ENCODE peak calls at places on chromosomes 2 and 18, in seven cellular contexts. One of them, this sample, is unnamed.
A peak's percentile ranks its signal among the peaks of the same experiment; 100 is the strongest.

GRCh38 chr2:44126106-44126797 is 42.4 kb upstream of the PPM1B start:
- DNase-seq in breast epithelium: no peak
- DNase-seq in AG04450: no peak
- DNase-seq in tibial artery: no peak
- DNase-seq in HFF-Myc: no peak
- DNase-seq in glutamatergic neuron: no peak
- DNase-seq in astrocyte: no peak
- DNase-seq in this sample: no peak

GRCh38 chr2:238305092-238305862 is 15.0 kb upstream of the TRAF3IP1 start:
- DNase-seq in AG04450: no peak
- DNase-seq in glutamatergic neuron: no peak
- DNase-seq in astrocyte: no peak
- DNase-seq in HFF-Myc: no peak
- DNase-seq in breast epithelium: no peak
- DNase-seq in tibial artery: no peak
- DNase-seq in this sample: no peak

GRCh38 chr18:65955747-65956146 is 204.9 kb downstream of the CDH7 start:
- DNase-seq in glutamatergic neuron: no peak
- DNase-seq in astrocyte: no peak
- DNase-seq in AG04450: no peak
- DNase-seq in HFF-Myc: no peak
- DNase-seq in breast epithelium: no peak
- DNase-seq in tibial artery: no peak
- DNase-seq in this sample: no peak

GRCh38 chr2:44242929-44243328 is 32.4 kb upstream of the SLC3A1 start:
- DNase-seq in HFF-Myc: no peak
- DNase-seq in breast epithelium: no peak
- DNase-seq in glutamatergic neuron: no peak
- DNase-seq in tibial artery: no peak
- DNase-seq in astrocyte: no peak
- DNase-seq in AG04450: no peak
- DNase-seq in this sample: no peak

GRCh38 chr2:70247364-70248144 is 874 bp downstream of the TIA1 start:
- DNase-seq in AG04450: no peak
- DNase-seq in glutamatergic neuron: no peak
- DNase-seq in tibial artery: no peak
- DNase-seq in astrocyte: peak; percentile 16
- DNase-seq in HFF-Myc: no peak
- DNase-seq in breast epithelium: no peak
- DNase-seq in this sample: no peak

GRCh38 chr2:217478831-217479435 is 523.9 kb downstream of the TNS1 start:
- DNase-seq in astrocyte: no peak
- DNase-seq in AG04450: no peak
- DNase-seq in tibial artery: no peak
- DNase-seq in breast epithelium: no peak
- DNase-seq in glutamatergic neuron: peak; percentile 18
- DNase-seq in HFF-Myc: no peak
- DNase-seq in this sample: no peak

GRCh38 chr2:205990104-205990503 is 95.9 kb downstream of the INO80D start:
- DNase-seq in breast epithelium: no peak
- DNase-seq in HFF-Myc: no peak
- DNase-seq in glutamatergic neuron: no peak
- DNase-seq in astrocyte: no peak
- DNase-seq in AG04450: no peak
- DNase-seq in tibial artery: no peak
- DNase-seq in this sample: no peak

GRCh38 chr2:47079515-47080412 is 75.3 kb downstream of the STPG4 start:
- DNase-seq in glutamatergic neuron: no peak
- DNase-seq in astrocyte: no peak
- DNase-seq in breast epithelium: no peak
- DNase-seq in HFF-Myc: no peak
- DNase-seq in AG04450: no peak
- DNase-seq in tibial artery: no peak
- DNase-seq in this sample: no peak

GRCh38 chr18:67217551-67218166 is 298.9 kb downstream of the DSEL start:
- DNase-seq in breast epithelium: no peak
- DNase-seq in glutamatergic neuron: peak; percentile 40
- DNase-seq in HFF-Myc: peak; percentile 29
- DNase-seq in tibial artery: peak; percentile 46
- DNase-seq in astrocyte: peak; percentile 47
- DNase-seq in AG04450: peak; percentile 61
- DNase-seq in this sample: peak; percentile 10

GRCh38 chr2:74051504-74051903 is 66.8 kb downstream of the TET3 start:
- DNase-seq in breast epithelium: no peak
- DNase-seq in HFF-Myc: no peak
- DNase-seq in glutamatergic neuron: no peak
- DNase-seq in AG04450: no peak
- DNase-seq in tibial artery: no peak
- DNase-seq in astrocyte: no peak
- DNase-seq in this sample: no peak

GRCh38 chr2:25421746-25422431 is 80.2 kb upstream of the DNMT3A start:
- DNase-seq in glutamatergic neuron: no peak
- DNase-seq in tibial artery: no peak
- DNase-seq in AG04450: no peak
- DNase-seq in astrocyte: no peak
- DNase-seq in HFF-Myc: no peak
- DNase-seq in breast epithelium: no peak
- DNase-seq in this sample: no peak

GRCh38 chr2:218859556-218859993 is at the start of gene WNT6:
- DNase-seq in tibial artery: no peak
- DNase-seq in astrocyte: no peak
- DNase-seq in glutamatergic neuron: peak; percentile 56
- DNase-seq in HFF-Myc: no peak
- DNase-seq in breast epithelium: no peak
- DNase-seq in AG04450: no peak
- DNase-seq in this sample: no peak

GRCh38 chr2:64203131-64204005 is 59.1 kb upstream of the PELI1 start:
- DNase-seq in astrocyte: peak; percentile 65
- DNase-seq in AG04450: no peak
- DNase-seq in HFF-Myc: no peak
- DNase-seq in breast epithelium: no peak
- DNase-seq in tibial artery: no peak
- DNase-seq in glutamatergic neuron: no peak
- DNase-seq in this sample: no peak

GRCh38 chr2:230706053-230706498 is 6.6 kb upstream of the CAB39 start:
- DNase-seq in tibial artery: no peak
- DNase-seq in glutamatergic neuron: no peak
- DNase-seq in HFF-Myc: no peak
- DNase-seq in AG04450: no peak
- DNase-seq in breast epithelium: no peak
- DNase-seq in astrocyte: no peak
- DNase-seq in this sample: no peak

GRCh38 chr2:53104263-53104662 is 663.3 kb upstream of the CHAC2 start:
- DNase-seq in tibial artery: no peak
- DNase-seq in astrocyte: peak; percentile 87
- DNase-seq in glutamatergic neuron: no peak
- DNase-seq in breast epithelium: no peak
- DNase-seq in HFF-Myc: no peak
- DNase-seq in AG04450: peak; percentile 30
- DNase-seq in this sample: no peak

GRCh38 chr2:25123682-25124081 is 44.7 kb downstream of the POMC start:
- DNase-seq in tibial artery: no peak
- DNase-seq in HFF-Myc: no peak
- DNase-seq in AG04450: no peak
- DNase-seq in breast epithelium: no peak
- DNase-seq in glutamatergic neuron: no peak
- DNase-seq in astrocyte: no peak
- DNase-seq in this sample: no peak

GRCh38 chr2:69086466-69086865 is 73.5 kb downstream of the ANTXR1 start:
- DNase-seq in astrocyte: peak; percentile 59
- DNase-seq in AG04450: no peak
- DNase-seq in breast epithelium: no peak
- DNase-seq in tibial artery: no peak
- DNase-seq in HFF-Myc: no peak
- DNase-seq in glutamatergic neuron: no peak
- DNase-seq in this sample: no peak

DNA sequence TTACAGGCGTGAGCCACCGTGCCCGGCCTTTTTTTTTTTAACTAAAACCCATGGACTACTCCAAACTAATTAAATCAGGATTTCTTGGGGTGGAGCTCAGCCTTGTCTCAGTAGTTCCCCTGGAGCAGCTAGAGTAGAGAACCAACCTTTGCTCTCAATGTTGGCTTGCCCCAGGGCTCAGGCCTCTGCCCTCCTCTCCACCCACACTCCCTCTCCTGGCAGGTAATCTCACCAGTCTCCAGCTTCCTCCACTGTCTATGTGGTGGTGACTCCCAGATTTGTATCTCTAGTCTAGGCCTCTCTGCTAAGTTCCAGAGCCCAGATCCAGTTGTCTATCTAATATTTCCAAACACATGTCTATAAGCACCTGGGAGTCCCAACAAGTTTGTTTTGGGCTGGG is 9.6 kb upstream of the MTA3 start:
- DNase-seq in breast epithelium: no peak
- DNase-seq in tibial artery: no peak
- DNase-seq in astrocyte: no peak
- DNase-seq in glutamatergic neuron: no peak
- DNase-seq in HFF-Myc: no peak
- DNase-seq in AG04450: no peak
- DNase-seq in this sample: no peak
- TF ChIP-seq CTCF in breast epithelium: no peak
- TF ChIP-seq CTCF in tibial artery: no peak
- TF ChIP-seq CTCF in astrocyte: no peak
- TF ChIP-seq CTCF in glutamatergic neuron: no peak
- TF ChIP-seq CTCF in HFF-Myc: no peak
- TF ChIP-seq CTCF in AG04450: no peak
- TF ChIP-seq CTCF in this sample: no peak

GRCh38 chr2:98568161-98568956 is 40.0 kb downstream of the COA5 start:
- DNase-seq in tibial artery: no peak
- DNase-seq in astrocyte: peak; percentile 26
- DNase-seq in AG04450: no peak
- DNase-seq in glutamatergic neuron: no peak
- DNase-seq in HFF-Myc: no peak
- DNase-seq in breast epithelium: no peak
- DNase-seq in this sample: no peak

GRCh38 chr2:98565286-98565860 is 42.9 kb downstream of the COA5 start:
- DNase-seq in glutamatergic neuron: no peak
- DNase-seq in HFF-Myc: no peak
- DNase-seq in astrocyte: no peak
- DNase-seq in tibial artery: no peak
- DNase-seq in AG04450: no peak
- DNase-seq in breast epithelium: no peak
- DNase-seq in this sample: no peak

GRCh38 chr2:98563394-98563793 is 44.9 kb downstream of the COA5 start:
- DNase-seq in breast epithelium: no peak
- DNase-seq in HFF-Myc: no peak
- DNase-seq in AG04450: no peak
- DNase-seq in tibial artery: peak; percentile 13
- DNase-seq in glutamatergic neuron: no peak
- DNase-seq in astrocyte: no peak
- DNase-seq in this sample: no peak

GRCh38 chr2:98564541-98565164 is 43.7 kb downstream of the COA5 start:
- DNase-seq in HFF-Myc: no peak
- DNase-seq in tibial artery: peak; percentile 14
- DNase-seq in glutamatergic neuron: no peak
- DNase-seq in AG04450: no peak
- DNase-seq in astrocyte: no peak
- DNase-seq in breast epithelium: no peak
- DNase-seq in this sample: no peak

DNA sequence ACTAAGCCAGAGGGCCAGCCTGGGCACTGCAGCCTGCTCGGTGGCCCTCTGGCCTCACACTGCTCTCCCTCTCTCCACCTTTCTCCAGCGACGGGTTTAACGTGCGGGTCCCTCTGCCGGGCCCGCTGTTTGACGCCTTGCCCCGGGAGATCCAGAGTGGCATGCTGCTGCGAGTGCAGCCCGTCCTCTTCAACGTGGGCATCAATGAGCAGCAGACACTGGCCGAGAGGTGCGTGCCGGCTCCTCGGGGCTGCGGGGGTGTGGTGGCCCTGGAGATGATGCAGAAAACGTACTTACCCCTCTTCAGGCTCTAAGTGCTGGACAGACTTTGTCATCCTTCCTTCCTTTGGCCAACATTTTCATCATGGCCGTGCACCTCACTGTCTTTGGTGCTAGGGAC is 42.4 kb downstream of the COA5 start:
- DNase-seq in breast epithelium: no peak
- DNase-seq in AG04450: no peak
- DNase-seq in astrocyte: no peak
- DNase-seq in glutamatergic neuron: no peak
- DNase-seq in tibial artery: no peak
- DNase-seq in HFF-Myc: no peak
- DNase-seq in this sample: no peak
- TF ChIP-seq CTCF in breast epithelium: no peak
- TF ChIP-seq CTCF in AG04450: no peak
- TF ChIP-seq CTCF in astrocyte: no peak
- TF ChIP-seq CTCF in glutamatergic neuron: no peak
- TF ChIP-seq CTCF in tibial artery: no peak
- TF ChIP-seq CTCF in HFF-Myc: no peak
- TF ChIP-seq CTCF in this sample: no peak

DNA sequence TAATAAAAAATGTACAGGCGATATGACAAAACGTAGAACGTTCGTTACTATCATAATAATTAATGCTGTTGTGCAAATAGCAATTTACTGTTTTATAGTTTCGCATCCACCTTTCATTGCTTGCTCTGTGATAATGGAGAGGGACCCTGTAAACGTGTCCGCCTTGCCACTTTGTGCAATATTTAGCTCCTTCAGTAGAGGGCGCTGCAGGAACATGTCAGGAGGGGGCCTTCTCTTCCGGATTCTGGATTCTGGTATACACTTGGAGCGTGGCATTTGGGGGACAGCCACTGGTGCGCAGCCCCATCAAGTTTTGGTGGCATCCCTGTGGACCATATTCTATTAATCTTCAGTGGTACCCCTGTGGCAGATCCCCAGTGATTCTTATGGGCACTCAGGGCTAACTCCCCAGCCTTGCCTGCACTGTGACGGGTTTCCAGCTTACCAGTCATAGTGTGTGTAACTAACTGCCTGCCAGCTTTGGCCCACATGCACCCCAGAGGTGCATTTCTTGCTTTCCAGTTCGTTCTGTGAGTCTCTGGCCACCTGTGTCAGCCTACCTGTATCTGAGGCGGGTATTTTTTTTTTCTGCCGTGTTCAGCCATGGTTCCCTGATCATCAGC is 140.3 kb downstream of the CYRIA start:
- DNase-seq in HFF-Myc: no peak
- DNase-seq in glutamatergic neuron: peak; percentile 59
- DNase-seq in tibial artery: peak; percentile 36
- DNase-seq in astrocyte: no peak
- DNase-seq in breast epithelium: no peak
- DNase-seq in AG04450: no peak
- DNase-seq in this sample: no peak
- TF ChIP-seq CTCF in HFF-Myc: no peak
- TF ChIP-seq CTCF in glutamatergic neuron: peak; percentile 73
- TF ChIP-seq CTCF in tibial artery: no peak
- TF ChIP-seq CTCF in astrocyte: peak; percentile 21
- TF ChIP-seq CTCF in breast epithelium: no peak
- TF ChIP-seq CTCF in AG04450: peak; percentile 24
- TF ChIP-seq CTCF in this sample: no peak

GRCh38 chr18:58069104-58069503 is 25.1 kb downstream of the NEDD4L start:
- DNase-seq in tibial artery: no peak
- DNase-seq in HFF-Myc: no peak
- DNase-seq in AG04450: no peak
- DNase-seq in breast epithelium: no peak
- DNase-seq in glutamatergic neuron: no peak
- DNase-seq in astrocyte: no peak
- DNase-seq in this sample: no peak

GRCh38 chr18:58064406-58064998 is 20.5 kb downstream of the NEDD4L start:
- DNase-seq in astrocyte: no peak
- DNase-seq in breast epithelium: no peak
- DNase-seq in tibial artery: no peak
- DNase-seq in AG04450: no peak
- DNase-seq in glutamatergic neuron: no peak
- DNase-seq in HFF-Myc: no peak
- DNase-seq in this sample: no peak

GRCh38 chr18:58069721-58070292 is 25.8 kb downstream of the NEDD4L start:
- DNase-seq in glutamatergic neuron: no peak
- DNase-seq in breast epithelium: no peak
- DNase-seq in astrocyte: no peak
- DNase-seq in tibial artery: no peak
- DNase-seq in HFF-Myc: no peak
- DNase-seq in AG04450: no peak
- DNase-seq in this sample: no peak

GRCh38 chr18:58067611-58068010 is 23.6 kb downstream of the NEDD4L start:
- DNase-seq in breast epithelium: no peak
- DNase-seq in HFF-Myc: no peak
- DNase-seq in tibial artery: no peak
- DNase-seq in astrocyte: no peak
- DNase-seq in glutamatergic neuron: no peak
- DNase-seq in AG04450: no peak
- DNase-seq in this sample: no peak
- TF ChIP-seq CTCF in breast epithelium: no peak
- TF ChIP-seq CTCF in HFF-Myc: no peak
- TF ChIP-seq CTCF in tibial artery: no peak
- TF ChIP-seq CTCF in astrocyte: no peak
- TF ChIP-seq CTCF in glutamatergic neuron: no peak
- TF ChIP-seq CTCF in AG04450: no peak
- TF ChIP-seq CTCF in this sample: no peak

This sample was measured in thoracic aorta.